ENCODE peak calls at places on chromosomes 12 and 14, in ten cellular contexts. V, E, O, L, H, I, G, W, N and U are unnamed samples.

GRCh38 chr14:89507521-89507920 is 90.5 kb upstream of the FOXN3 start:
- DNase-seq in N (no peak), V (peak; percentile 19), O (peak; percentile 86), L (no peak), H (no peak), W (no peak), G (no peak), E (no peak), I (no peak), U (peak; percentile 22)

GRCh38 chr12:46946137-46946536 is 120.3 kb upstream of the SLC38A4 start:
- DNase-seq in L (no peak), W (no peak), H (no peak), I (no peak), E (no peak), V (no peak), N (no peak), G (no peak), O (peak; percentile 79), U (no peak)

GRCh38 chr12:71780207-71780822 is 25.7 kb downstream of the RAB21 start:
- DNase-seq in L (peak; percentile 28), V (peak; percentile 33), I (peak; percentile 32), H (peak; percentile 40), O (peak; percentile 53), E (peak; percentile 40), G (peak; percentile 52), N (no peak), W (no peak), U (no peak)

GRCh38 chr14:83548061-83548839 is 1981.7 kb upstream of the FLRT2 start:
- DNase-seq in V (no peak), O (peak; percentile 93), G (no peak), N (no peak), W (no peak), H (no peak), L (no peak), E (peak; percentile 2), I (no peak), U (no peak)

GRCh38 chr12:124493809-124494750 is 73.3 kb downstream of the NCOR2 start:
- DNase-seq in N (no peak), O (no peak), L (no peak), H (no peak), I (no peak), E (no peak), W (no peak), G (no peak), V (no peak), U (no peak)

GRCh38 chr12:53093777-53094393 is 3.6 kb upstream of the IGFBP6 start:
- DNase-seq in V (no peak), G (no peak), O (peak; percentile 30), W (no peak), N (no peak), E (no peak), I (no peak), L (no peak), H (no peak), U (no peak)

GRCh38 chr12:46569826-46570390 is 197.3 kb upstream of the SLC38A2 start:
- DNase-seq in N (no peak), I (no peak), O (no peak), L (no peak), W (no peak), H (no peak), G (no peak), V (no peak), E (no peak), U (no peak)

GRCh38 chr12:82458101-82458500 is 99.8 kb downstream of the METTL25 start:
- DNase-seq in E (no peak), V (no peak), L (no peak), I (no peak), H (no peak), N (no peak), G (no peak), O (no peak), W (no peak), U (no peak)

GRCh38 chr14:48937796-48938195 is 648.4 kb downstream of the RPS29 start:
- DNase-seq in H (no peak), L (no peak), O (peak; percentile 38), G (no peak), E (peak; percentile 8), N (no peak), W (no peak), V (peak; percentile 13), I (no peak), U (peak; percentile 1)

GRCh38 chr14:99380991-99381687 is 99.5 kb downstream of the SETD3 start:
- DNase-seq in E (no peak), V (no peak), O (no peak), L (no peak), W (no peak), G (no peak), H (no peak), I (no peak), N (no peak), U (no peak)

GRCh38 chr12:89779090-89779489 is 70.5 kb upstream of the ATP2B1 start:
- DNase-seq in V (no peak), I (no peak), G (no peak), W (no peak), N (no peak), L (no peak), H (no peak), E (no peak), O (no peak), U (no peak)

GRCh38 chr14:101372894-101373640 is 188.2 kb upstream of the DIO3 start:
- DNase-seq in H (no peak), E (peak; percentile 30), L (no peak), N (peak; percentile 10), I (no peak), G (no peak), O (no peak), V (no peak), W (no peak), U (no peak)

GRCh38 chr12:18868673-18869072 is 130.8 kb downstream of the CAPZA3 start:
- DNase-seq in O (no peak), L (no peak), W (no peak), E (no peak), G (no peak), V (no peak), H (no peak), N (no peak), I (no peak), U (no peak)

GRCh38 chr12:49622501-49623141 is 740 bp upstream of the PRPF40B start:
- DNase-seq in G (peak; percentile 62), E (peak; percentile 58), N (peak; percentile 49), V (no peak), H (no peak), W (no peak), I (peak; percentile 43), O (peak; percentile 7), L (peak; percentile 60), U (no peak)

GRCh38 chr14:91311284-91311662 is 66.8 kb upstream of the GPR68 start:
- DNase-seq in H (no peak), G (peak; percentile 74), W (no peak), I (no peak), V (no peak), L (no peak), E (no peak), N (no peak), O (no peak), U (no peak)

GRCh38 chr12:11653215-11653753 is 3.8 kb downstream of the ETV6 start:
- DNase-seq in L (no peak), O (peak; percentile 35), I (peak; percentile 30), E (no peak), W (no peak), G (no peak), N (no peak), H (no peak), V (no peak), U (no peak)

GRCh38 chr12:28683371-28683770 is 465.7 kb upstream of the FAR2 start:
- DNase-seq in I (no peak), G (no peak), W (no peak), N (no peak), O (peak; percentile 55), L (no peak), V (no peak), E (no peak), H (no peak), U (no peak)

GRCh38 chr14:99792551-99793212 is 531 bp upstream of the EML1 start:
- DNase-seq in V (peak; percentile 73), G (peak; percentile 2), N (no peak), O (peak; percentile 25), E (peak; percentile 52), W (no peak), L (no peak), H (no peak), I (peak; percentile 24), U (no peak)

GRCh38 chr12:112418248-112418595 is 525 bp upstream of the PTPN11 start:
- DNase-seq in W (no peak), H (no peak), O (no peak), I (no peak), E (no peak), V (no peak), L (no peak), G (no peak), N (no peak), U (no peak)

GRCh38 chr12:53700567-53700966 is 24.7 kb upstream of the ATP5MC2 start:
- DNase-seq in O (no peak), I (no peak), V (no peak), E (no peak), G (no peak), N (no peak), H (no peak), W (no peak), L (no peak), U (no peak)

GRCh38 chr14:60349663-60350365 is 100.8 kb downstream of the PPM1A start:
- DNase-seq in E (peak; percentile 75), V (peak; percentile 77), W (no peak), I (peak; percentile 81), O (peak; percentile 58), L (peak; percentile 56), N (no peak), G (peak; percentile 28), H (peak; percentile 28), U (no peak)

GRCh38 chr14:98742001-98742400 is 530.0 kb downstream of the BCL11B start:
- DNase-seq in L (no peak), N (no peak), W (no peak), O (no peak), G (no peak), V (no peak), I (peak; percentile 3), E (no peak), H (no peak), U (no peak)